ENCODE peak calls at places on chromosomes 7 and 10, in four cellular contexts. J is left ventricle myocardium inferior, V is body of pancreas, M is ovary. H is an unnamed sample.

GRCh38 chr7:103851357-103851756 is 138.1 kb downstream of the RELN start:
- DNase-seq in V (no peak), J (no peak), M (no peak), H (no peak)

GRCh38 chr10:70729763-70730357 is 55.3 kb downstream of the TBATA start:
- DNase-seq in V (no peak), M (peak), J (no peak), H (no peak)

GRCh38 chr7:76423666-76424412 is 911 bp upstream of the ZP3 start:
- DNase-seq in V (peak), M (no peak), J (no peak), H (no peak)

GRCh38 chr7:52249741-52250140 is 785.7 kb upstream of the POM121L12 start:
- DNase-seq in M (no peak), V (no peak), J (no peak), H (no peak)

GRCh38 chr10:88147000-88147798 is 283.8 kb downstream of the PTEN start:
- DNase-seq in J (peak), M (peak), V (peak), H (no peak)

GRCh38 chr7:41156268-41156667 is 546.6 kb downstream of the INHBA start:
- DNase-seq in M (no peak), J (no peak), V (no peak), H (no peak)

GRCh38 chr7:17370901-17371550 is 72.6 kb downstream of the AHR start:
- DNase-seq in J (no peak), M (peak), V (no peak), H (no peak)

GRCh38 chr10:76668013-76668370 is 969.6 kb downstream of the KCNMA1 start:
- DNase-seq in M (no peak), J (no peak), V (no peak), H (no peak)

GRCh38 chr7:69812756-69813155 is 214.5 kb downstream of the AUTS2 start:
- DNase-seq in J (no peak), V (no peak), M (no peak), H (no peak)

GRCh38 chr7:69817096-69817495 is 218.8 kb downstream of the AUTS2 start:
- DNase-seq in J (no peak), M (no peak), V (no peak), H (no peak)

GRCh38 chr7:69814421-69814962 is 216.2 kb downstream of the AUTS2 start:
- DNase-seq in M (no peak), J (peak), V (no peak), H (no peak)

GRCh38 chr7:69811682-69812344 is 213.5 kb downstream of the AUTS2 start:
- DNase-seq in J (no peak), V (no peak), M (no peak), H (no peak)

GRCh38 chr7:69813637-69814240 is 215.5 kb downstream of the AUTS2 start:
- DNase-seq in J (no peak), M (no peak), V (no peak), H (no peak)
- H3K27ac ChIP-seq in J (peak), M (no peak), V (no peak), H (no peak)

DNA sequence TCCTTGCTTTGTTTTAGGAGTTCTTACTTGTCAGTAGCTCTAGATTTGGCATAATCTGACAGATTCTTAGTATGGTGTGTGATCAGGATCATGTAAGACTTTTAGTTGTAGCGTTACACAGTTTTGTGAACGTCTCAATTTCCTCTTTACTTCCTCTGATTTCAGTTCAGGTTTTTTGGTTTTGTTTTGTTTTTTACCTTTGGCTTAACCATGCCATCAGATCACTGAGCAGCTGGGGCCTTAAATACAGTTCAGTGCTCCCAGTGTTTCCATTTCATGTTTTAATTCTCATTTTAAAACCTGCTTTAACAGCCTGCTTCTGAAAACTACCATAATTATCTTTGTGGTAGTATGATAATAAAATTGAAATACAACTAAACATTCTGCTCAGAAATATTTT is 27.2 kb upstream of the ARMS2 start:
- DNase-seq in V (no peak), J (no peak), M (no peak), H (no peak)
- H3K27ac ChIP-seq in V (no peak), J (no peak), M (no peak), H (no peak)

GRCh38 chr7:149771696-149772235 is 1.6 kb downstream of the ZNF467 start:
- DNase-seq in V (peak), M (peak), J (peak), H (peak)
- H3K27ac ChIP-seq in V (peak), M (no peak), J (peak), H (no peak)

DNA sequence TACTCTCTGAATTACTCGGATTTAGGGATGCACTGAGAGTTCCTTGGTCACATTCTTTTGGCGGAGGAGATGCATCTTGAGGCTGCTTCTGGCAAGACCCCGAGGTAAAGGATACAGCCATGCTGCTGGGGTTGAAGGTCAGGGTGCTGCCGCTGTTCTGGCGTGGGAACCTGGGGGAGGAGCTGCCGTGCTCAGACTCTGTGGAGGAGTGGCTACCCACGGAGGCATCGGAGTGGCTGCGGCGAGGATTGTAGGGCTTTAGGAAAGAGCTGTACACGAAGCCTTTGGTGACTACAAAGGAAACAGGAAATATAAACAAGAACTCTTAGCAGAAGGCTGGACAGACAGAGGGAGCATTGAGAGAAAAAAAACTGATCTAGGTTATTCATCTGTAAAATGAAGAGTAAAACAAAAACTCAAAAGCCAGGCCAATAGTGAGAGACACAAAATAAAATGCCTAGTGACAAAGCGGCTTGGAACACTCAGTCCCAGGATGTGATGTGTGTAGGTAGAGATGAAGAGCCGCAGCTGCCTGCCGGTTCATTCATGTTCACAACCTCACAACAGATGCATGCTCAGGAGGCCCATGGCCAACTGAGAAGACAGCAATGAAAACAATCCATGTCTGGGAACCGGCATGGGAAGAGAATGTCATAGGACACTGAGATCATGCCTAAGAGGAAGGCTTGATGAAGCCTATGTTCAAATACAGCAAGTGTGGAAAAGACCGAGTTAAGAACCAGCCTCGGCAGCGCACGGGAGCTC is 97.8 kb downstream of the ABCC2 start:
- DNase-seq in V (no peak), J (peak), M (peak), H (no peak)
- H3K27ac ChIP-seq in V (no peak), J (peak), M (no peak), H (no peak)

GRCh38 chr10:18611168-18611567 is 40.2 kb downstream of the NSUN6 start:
- DNase-seq in J (no peak), V (no peak), M (no peak), H (no peak)
- H3K27ac ChIP-seq in J (peak), V (no peak), M (no peak), H (peak)

GRCh38 chr10:17199351-17199804 is 2.1 kb downstream of the TRDMT1 start:
- DNase-seq in J (no peak), M (no peak), V (no peak), H (no peak)

GRCh38 chr10:17200885-17201164 is 647 bp downstream of the TRDMT1 start:
- DNase-seq in J (peak), M (peak), V (peak), H (no peak)

GRCh38 chr10:17201165-17202013 is at the start of gene TRDMT1:
- DNase-seq in V (peak), J (peak), M (peak), H (no peak)

GRCh38 chr10:17202506-17202905 is 1.0 kb upstream of the TRDMT1 start:
- DNase-seq in M (no peak), J (no peak), V (no peak), H (no peak)

GRCh38 chr10:17200035-17200884 is 1.2 kb downstream of the TRDMT1 start:
- DNase-seq in J (no peak), V (no peak), M (no peak), H (no peak)
- H3K27ac ChIP-seq in J (peak), V (peak), M (no peak), H (peak)

GRCh38 chr7:36474283-36475010 is 84.8 kb downstream of the ANLN start:
- DNase-seq in J (no peak), M (no peak), V (no peak), H (no peak)
- H3K27ac ChIP-seq in J (no peak), M (no peak), V (no peak), H (peak)